ENCODE peak calls at places on chromosomes 16 and 17, in five cellular contexts. One of them, this sample, is unnamed.

GRCh38 chr16:10728035-10728462 is 15.6 kb upstream of the NUBP1 start:
- DNase-seq in psoas muscle: no peak
- DNase-seq in adrenal gland: no peak
- DNase-seq in fibroblast of mammary gland: no peak
- DNase-seq in Panc1: no peak
- DNase-seq in this sample: no peak

GRCh38 chr17:59839646-59840328 is 53.0 kb downstream of the TUBD1 start:
- DNase-seq in psoas muscle: no peak
- DNase-seq in adrenal gland: no peak
- DNase-seq in fibroblast of mammary gland: peak
- DNase-seq in Panc1: no peak
- DNase-seq in this sample: no peak

GRCh38 chr17:33120103-33120502 is 128.5 kb downstream of the SPACA3 start:
- DNase-seq in psoas muscle: no peak
- DNase-seq in adrenal gland: no peak
- DNase-seq in fibroblast of mammary gland: no peak
- DNase-seq in Panc1: no peak
- DNase-seq in this sample: no peak

GRCh38 chr16:80899804-80900592 is 95.6 kb upstream of the CDYL2 start:
- DNase-seq in psoas muscle: peak
- DNase-seq in adrenal gland: peak
- DNase-seq in fibroblast of mammary gland: peak
- DNase-seq in Panc1: no peak
- DNase-seq in this sample: no peak

GRCh38 chr17:78875738-78876597 is 27.0 kb downstream of the CEP295NL start:
- DNase-seq in psoas muscle: no peak
- DNase-seq in adrenal gland: peak
- DNase-seq in fibroblast of mammary gland: peak
- DNase-seq in Panc1: no peak
- DNase-seq in this sample: no peak

GRCh38 chr17:19440421-19440820 is 29.4 kb downstream of the RNF112 start:
- DNase-seq in psoas muscle: no peak
- DNase-seq in adrenal gland: no peak
- DNase-seq in fibroblast of mammary gland: no peak
- DNase-seq in Panc1: no peak
- DNase-seq in this sample: no peak

GRCh38 chr16:74455213-74455612 is 33.9 kb upstream of the CLEC18B start:
- DNase-seq in psoas muscle: no peak
- DNase-seq in adrenal gland: no peak
- DNase-seq in fibroblast of mammary gland: peak
- DNase-seq in Panc1: no peak
- DNase-seq in this sample: no peak

GRCh38 chr16:81473561-81473960 is 29.0 kb downstream of the CMIP start:
- DNase-seq in psoas muscle: no peak
- DNase-seq in adrenal gland: no peak
- DNase-seq in fibroblast of mammary gland: peak
- DNase-seq in Panc1: no peak
- DNase-seq in this sample: no peak

GRCh38 chr17:50681260-50682200 is 26.2 kb downstream of the ANKRD40 start:
- DNase-seq in psoas muscle: no peak
- DNase-seq in adrenal gland: peak
- DNase-seq in fibroblast of mammary gland: peak
- DNase-seq in Panc1: no peak
- DNase-seq in this sample: peak

GRCh38 chr17:57369509-57369945 is 113.2 kb downstream of the MSI2 start:
- DNase-seq in psoas muscle: no peak
- DNase-seq in adrenal gland: no peak
- DNase-seq in fibroblast of mammary gland: peak
- DNase-seq in Panc1: no peak
- DNase-seq in this sample: no peak

GRCh38 chr17:10013360-10014112 is 108.5 kb upstream of the RCVRN start:
- DNase-seq in psoas muscle: no peak
- DNase-seq in adrenal gland: peak
- DNase-seq in fibroblast of mammary gland: no peak
- DNase-seq in Panc1: no peak
- DNase-seq in this sample: no peak

GRCh38 chr16:15034266-15035162 is 21.4 kb downstream of the NTAN1 start:
- DNase-seq in psoas muscle: no peak
- DNase-seq in adrenal gland: no peak
- DNase-seq in fibroblast of mammary gland: no peak
- DNase-seq in Panc1: no peak
- DNase-seq in this sample: no peak

GRCh38 chr16:19406891-19407491 is 10.7 kb upstream of the TMC5 start:
- DNase-seq in psoas muscle: no peak
- DNase-seq in adrenal gland: no peak
- DNase-seq in fibroblast of mammary gland: no peak
- DNase-seq in Panc1: no peak
- DNase-seq in this sample: peak

GRCh38 chr16:6453742-6454141 is 878.9 kb upstream of the RBFOX1 start:
- DNase-seq in psoas muscle: no peak
- DNase-seq in adrenal gland: no peak
- DNase-seq in fibroblast of mammary gland: no peak
- DNase-seq in Panc1: no peak
- DNase-seq in this sample: no peak

GRCh38 chr17:17931159-17931558 is 41.0 kb downstream of the TOM1L2 start:
- DNase-seq in psoas muscle: no peak
- DNase-seq in adrenal gland: no peak
- DNase-seq in fibroblast of mammary gland: no peak
- DNase-seq in Panc1: no peak
- DNase-seq in this sample: no peak

GRCh38 chr16:85455534-85455933 is 157.6 kb upstream of the GSE1 start:
- DNase-seq in psoas muscle: no peak
- DNase-seq in adrenal gland: no peak
- DNase-seq in fibroblast of mammary gland: no peak
- DNase-seq in Panc1: no peak
- DNase-seq in this sample: no peak

GRCh38 chr17:2158011-2158410 is 103.1 kb downstream of the HIC1 start:
- DNase-seq in psoas muscle: no peak
- DNase-seq in adrenal gland: no peak
- DNase-seq in fibroblast of mammary gland: peak
- DNase-seq in Panc1: no peak
- DNase-seq in this sample: peak

GRCh38 chr17:61129232-61129631 is 270.4 kb upstream of the TBX2 start:
- DNase-seq in psoas muscle: no peak
- DNase-seq in adrenal gland: no peak
- DNase-seq in fibroblast of mammary gland: no peak
- DNase-seq in Panc1: no peak
- DNase-seq in this sample: no peak

DNA sequence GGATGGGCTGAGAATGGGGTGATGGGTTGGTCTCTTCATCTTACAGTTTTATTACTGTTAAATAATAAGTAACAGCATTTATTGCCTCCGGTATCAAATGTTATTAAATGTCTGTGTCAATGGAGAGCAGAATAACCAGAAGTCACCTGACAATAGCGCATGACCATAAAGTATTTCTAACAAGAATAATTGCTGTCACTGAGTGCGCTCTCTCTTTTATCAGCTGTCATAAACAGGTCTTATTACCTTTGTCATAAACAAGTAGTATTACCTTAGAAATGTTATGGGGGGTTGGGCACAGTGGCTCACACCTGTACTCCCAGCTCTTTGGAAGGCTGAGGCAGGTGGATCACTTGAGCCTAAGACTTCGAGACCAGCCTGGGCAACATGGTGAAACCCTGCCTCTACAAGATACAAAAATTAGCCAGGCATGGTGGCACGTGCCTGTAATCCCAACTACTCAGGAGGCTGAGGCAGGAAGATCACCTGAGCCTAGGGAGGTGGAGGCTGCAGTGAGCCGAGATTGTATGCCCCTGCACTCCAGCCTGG is 120.6 kb downstream of the MAP2K6 start:
- DNase-seq in psoas muscle: no peak
- DNase-seq in adrenal gland: no peak
- DNase-seq in fibroblast of mammary gland: no peak
- DNase-seq in Panc1: no peak
- DNase-seq in this sample: no peak
- H3K4me3 ChIP-seq in psoas muscle: no peak
- H3K4me3 ChIP-seq in adrenal gland: no peak
- H3K4me3 ChIP-seq in fibroblast of mammary gland: no peak
- H3K4me3 ChIP-seq in Panc1: no peak
- H3K4me3 ChIP-seq in this sample: no peak

GRCh38 chr17:45070001-45070400 is 8.9 kb downstream of the NMT1 start:
- DNase-seq in psoas muscle: no peak
- DNase-seq in adrenal gland: no peak
- DNase-seq in fibroblast of mammary gland: no peak
- DNase-seq in Panc1: no peak
- DNase-seq in this sample: no peak
- H3K4me3 ChIP-seq in psoas muscle: no peak
- H3K4me3 ChIP-seq in adrenal gland: no peak
- H3K4me3 ChIP-seq in fibroblast of mammary gland: no peak
- H3K4me3 ChIP-seq in Panc1: no peak
- H3K4me3 ChIP-seq in this sample: no peak

DNA sequence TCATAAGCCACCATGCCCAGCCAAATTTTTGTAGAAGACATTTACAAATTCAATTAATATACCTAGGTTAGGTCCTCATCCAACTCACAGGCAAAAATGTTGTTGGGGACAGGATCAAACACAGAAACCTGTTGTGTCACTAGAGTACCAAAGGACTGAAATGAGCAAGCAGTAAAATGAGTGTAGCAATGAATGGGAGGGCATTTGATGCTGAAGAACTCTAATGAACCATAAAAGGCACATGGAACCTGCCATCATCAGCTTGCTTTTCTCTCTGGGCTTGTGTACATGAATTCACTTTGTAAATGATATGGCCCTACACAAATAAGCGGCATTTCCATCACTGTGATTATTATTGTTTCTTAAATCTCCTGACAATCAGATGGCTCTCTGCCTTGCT is 17.8 kb downstream of the USP31 start:
- DNase-seq in psoas muscle: no peak
- DNase-seq in adrenal gland: no peak
- DNase-seq in fibroblast of mammary gland: no peak
- DNase-seq in Panc1: no peak
- DNase-seq in this sample: no peak
- H3K4me3 ChIP-seq in psoas muscle: no peak
- H3K4me3 ChIP-seq in adrenal gland: no peak
- H3K4me3 ChIP-seq in fibroblast of mammary gland: no peak
- H3K4me3 ChIP-seq in Panc1: no peak
- H3K4me3 ChIP-seq in this sample: no peak

GRCh38 chr17:82859431-82860403 is 19.9 kb upstream of the ZNF750 start:
- DNase-seq in psoas muscle: peak
- DNase-seq in adrenal gland: peak
- DNase-seq in fibroblast of mammary gland: peak
- DNase-seq in Panc1: no peak
- DNase-seq in this sample: no peak

GRCh38 chr17:82862758-82863645 is 23.2 kb upstream of the ZNF750 start:
- DNase-seq in psoas muscle: no peak
- DNase-seq in adrenal gland: no peak
- DNase-seq in fibroblast of mammary gland: no peak
- DNase-seq in Panc1: no peak
- DNase-seq in this sample: no peak

GRCh38 chr17:82861393-82861775 is 21.6 kb upstream of the ZNF750 start:
- DNase-seq in psoas muscle: no peak
- DNase-seq in adrenal gland: no peak
- DNase-seq in fibroblast of mammary gland: no peak
- DNase-seq in Panc1: no peak
- DNase-seq in this sample: no peak

GRCh38 chr17:82862191-82862590 is 22.4 kb upstream of the ZNF750 start:
- DNase-seq in psoas muscle: no peak
- DNase-seq in adrenal gland: no peak
- DNase-seq in fibroblast of mammary gland: no peak
- DNase-seq in Panc1: no peak
- DNase-seq in this sample: no peak

GRCh38 chr17:82860606-82861392 is 21.0 kb upstream of the ZNF750 start:
- DNase-seq in psoas muscle: no peak
- DNase-seq in adrenal gland: no peak
- DNase-seq in fibroblast of mammary gland: no peak
- DNase-seq in Panc1: no peak
- DNase-seq in this sample: no peak
- H3K4me3 ChIP-seq in psoas muscle: no peak
- H3K4me3 ChIP-seq in adrenal gland: no peak
- H3K4me3 ChIP-seq in fibroblast of mammary gland: no peak
- H3K4me3 ChIP-seq in Panc1: no peak
- H3K4me3 ChIP-seq in this sample: no peak